ENCODE peak calls at places on chromosomes 1 and 21, in eight cellular contexts. H, C, I, Z, O, A, L and Y are unnamed samples.
A peak's percentile ranks its signal among the peaks of the same experiment; 100 is the strongest.

GRCh38 chr1:178521241-178521640 is 8.3 kb downstream of the TEX35 start:
- DNase-seq in I (no peak), Z (no peak), L (no peak), H (no peak), C (no peak), A (no peak), O (no peak), Y (no peak)

GRCh38 chr1:69947837-69948236 is 257.5 kb downstream of the LRRC40 start:
- DNase-seq in O (no peak), A (no peak), C (no peak), I (no peak), H (no peak), L (no peak), Z (peak; percentile 74), Y (no peak)

GRCh38 chr21:42716074-42716473 is 62.7 kb downstream of the PDE9A start:
- DNase-seq in C (no peak), L (no peak), Z (no peak), I (no peak), O (no peak), H (no peak), A (no peak), Y (no peak)

GRCh38 chr1:59007820-59008598 is 224.2 kb upstream of the JUN start:
- DNase-seq in L (no peak), A (no peak), H (no peak), I (no peak), Z (no peak), C (no peak), O (no peak), Y (peak; percentile 71)

GRCh38 chr1:230108580-230108979 is 41.5 kb downstream of the GALNT2 start:
- DNase-seq in H (no peak), Z (peak; percentile 43), C (no peak), L (no peak), O (no peak), A (no peak), I (no peak), Y (no peak)

GRCh38 chr1:110123224-110123623 is 11.0 kb downstream of the UBL4B start:
- DNase-seq in A (no peak), L (no peak), O (no peak), H (no peak), Z (peak; percentile 11), I (no peak), C (no peak), Y (no peak)

GRCh38 chr1:28045777-28046176 is 42.6 kb downstream of the EYA3 start:
- DNase-seq in L (no peak), C (no peak), I (no peak), A (no peak), H (no peak), Z (peak; percentile 52), O (no peak), Y (no peak)

GRCh38 chr1:244330318-244330625 is 121.4 kb downstream of the ADSS2 start:
- DNase-seq in H (no peak), A (no peak), O (no peak), L (no peak), Z (no peak), I (no peak), C (no peak), Y (no peak)

GRCh38 chr1:12166834-12167492 is at the start of gene TNFRSF1B:
- DNase-seq in L (peak; percentile 91), O (no peak), H (peak; percentile 83), Z (peak; percentile 10), C (peak; percentile 87), I (no peak), A (peak; percentile 75), Y (peak; percentile 85)

DNA sequence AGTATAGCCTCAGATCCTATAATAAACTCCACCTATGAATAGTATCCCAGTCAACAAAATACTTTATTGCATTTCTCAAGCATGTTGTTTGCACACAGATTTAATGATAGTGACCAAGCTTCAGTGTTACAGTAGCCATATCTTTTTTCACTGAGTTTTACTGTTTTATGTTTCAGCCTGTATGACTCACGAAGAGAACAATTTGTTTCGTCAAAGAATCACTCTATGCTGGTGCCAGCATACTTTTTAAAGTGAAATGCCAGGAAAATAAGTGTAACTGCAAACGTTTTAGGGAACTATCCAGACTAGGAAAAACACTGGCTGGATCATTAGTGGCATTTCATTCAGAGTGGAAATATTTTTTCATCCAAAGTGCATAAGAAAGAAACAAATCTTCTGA is 210.8 kb downstream of the COL11A1 start:
- DNase-seq in Z (peak; percentile 85), C (no peak), I (no peak), L (no peak), O (no peak), H (no peak), A (peak; percentile 40), Y (no peak)
- TF ChIP-seq EZH2phosphoT487 in Z (no peak), C (no peak), I (no peak), L (no peak), O (no peak), H (no peak), A (no peak), Y (no peak)

DNA sequence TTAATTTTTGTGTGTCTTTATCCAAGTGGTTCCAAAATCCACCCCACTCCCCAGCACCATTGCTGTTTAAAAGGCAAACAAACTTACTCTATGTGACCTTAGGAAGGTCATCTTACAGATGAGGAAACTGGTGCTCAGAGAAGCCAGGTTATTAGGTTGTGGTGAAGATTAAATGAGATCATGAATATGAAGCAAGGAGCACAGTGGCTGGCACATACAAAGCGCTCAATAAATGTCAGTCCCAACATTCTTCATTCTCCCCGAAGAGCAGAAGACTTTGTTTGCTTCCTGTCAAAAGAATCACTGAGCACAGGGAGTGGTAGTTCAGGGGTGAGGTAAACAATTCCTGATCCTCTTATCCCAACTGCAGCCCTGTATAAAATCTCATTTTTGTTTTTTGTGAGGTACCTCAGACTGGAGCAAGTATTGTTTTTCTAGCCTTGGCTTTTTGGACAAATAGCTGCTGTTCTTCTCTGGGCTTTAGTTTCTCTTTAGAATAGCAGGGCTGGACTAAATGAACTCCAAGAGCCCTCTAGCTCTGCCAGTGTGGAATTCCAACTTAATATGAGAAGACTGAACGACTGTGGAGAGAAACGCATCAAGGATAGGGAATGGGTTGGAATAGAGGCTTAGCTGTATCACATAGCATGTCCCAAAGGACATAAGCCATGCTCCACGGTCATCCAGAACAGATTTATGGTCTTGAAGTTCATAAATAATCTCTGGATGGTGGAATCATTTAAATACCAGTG is 455.3 kb upstream of the USP24 start:
- DNase-seq in O (no peak), H (no peak), Z (no peak), A (no peak), L (no peak), C (no peak), I (no peak), Y (no peak)
- TF ChIP-seq CTCF in O (no peak), H (no peak), Z (no peak), A (no peak), L (no peak), C (no peak), I (no peak), Y (no peak)

DNA sequence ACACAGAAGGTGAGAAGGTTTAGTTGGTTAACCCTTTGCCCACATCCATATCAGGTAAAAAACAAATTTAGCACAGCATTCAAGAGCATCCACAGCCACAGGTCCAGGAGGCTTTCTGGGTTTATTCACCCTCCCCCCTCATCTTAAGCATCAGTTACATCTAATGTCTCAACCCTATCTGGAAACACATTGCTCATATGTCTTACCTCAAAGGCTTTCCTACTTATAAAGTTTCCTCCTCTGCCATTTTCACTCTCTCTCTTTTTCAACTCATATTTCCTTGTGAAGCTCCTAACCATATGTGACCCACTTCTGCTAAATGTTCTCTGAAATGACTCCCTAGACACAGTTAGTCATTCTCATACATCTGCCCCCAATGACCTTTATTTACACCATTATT is 47.9 kb upstream of the RUNX1 start:
- DNase-seq in I (no peak), Z (no peak), H (no peak), A (no peak), O (no peak), L (no peak), C (no peak), Y (no peak)
- TF ChIP-seq EZH2phosphoT487 in I (no peak), Z (no peak), H (no peak), A (no peak), O (no peak), L (no peak), C (no peak), Y (no peak)

GRCh38 chr1:64469977-64470669 is at the start of gene CACHD1:
- DNase-seq in C (peak; percentile 87), I (no peak), O (peak; percentile 52), A (peak; percentile 94), L (peak; percentile 95), H (peak; percentile 92), Z (peak; percentile 75), Y (peak; percentile 86)
- TF ChIP-seq CTCF in C (peak; percentile 39), I (no peak), O (no peak), A (peak; percentile 51), L (peak; percentile 35), H (peak; percentile 18), Z (no peak), Y (no peak)